ENCODE peak calls at places on chromosomes 5 and 9, in five cellular contexts. N, V, O, P and H are unnamed samples. For H3K27me3, the result is how much of the 10 kb centered on the place peaks cover.

GRCh38 chr5:159514229-159514822 is 184.0 kb upstream of the IL12B start:
- DNase-seq in N (no peak), V (no peak), O (no peak), P (no peak), H (no peak)

GRCh38 chr9:112059145-112059979 is 115.7 kb downstream of the SUSD1 start:
- DNase-seq in N (no peak), V (peak), O (no peak), P (peak), H (peak)

GRCh38 chr5:27315541-27316282 is 277.3 kb upstream of the CDH9 start:
- DNase-seq in N (no peak), V (no peak), O (no peak), P (no peak), H (no peak)

GRCh38 chr9:70390922-70391321 is 23.5 kb downstream of the KLF9 start:
- DNase-seq in N (no peak), V (no peak), O (no peak), P (no peak), H (no peak)

GRCh38 chr9:77647659-77648457 is at the start of gene GNA14:
- DNase-seq in N (no peak), V (no peak), O (peak), P (peak), H (peak)

GRCh38 chr5:59317023-59317771 is 576.3 kb downstream of the PDE4D start:
- DNase-seq in N (peak), V (no peak), O (no peak), P (peak), H (peak)

GRCh38 chr5:154793599-154794524 is 38.7 kb downstream of the LARP1 start:
- DNase-seq in N (no peak), V (no peak), O (no peak), P (no peak), H (no peak)

GRCh38 chr5:86878250-86878649 is 260.5 kb downstream of the COX7C start:
- DNase-seq in N (no peak), V (no peak), O (no peak), P (no peak), H (no peak)

GRCh38 chr5:67752357-67752708 is 463.2 kb upstream of the PIK3R1 start:
- DNase-seq in N (no peak), V (no peak), O (no peak), P (no peak), H (no peak)

GRCh38 chr5:157189223-157189622 is 8.6 kb downstream of the ITK start:
- DNase-seq in N (no peak), V (no peak), O (no peak), P (no peak), H (no peak)

GRCh38 chr5:131194725-131195124 is 24.0 kb downstream of the LYRM7 start:
- DNase-seq in N (no peak), V (no peak), O (no peak), P (peak), H (no peak)

GRCh38 chr5:71839049-71839834 is 120.2 kb downstream of the CARTPT start:
- DNase-seq in N (no peak), V (no peak), O (no peak), P (no peak), H (peak)

GRCh38 chr9:94971378-94972131 is 245.1 kb downstream of the AOPEP start:
- DNase-seq in N (no peak), V (no peak), O (no peak), P (no peak), H (peak)

GRCh38 chr9:12759767-12760166 is 15.1 kb upstream of the LURAP1L start:
- DNase-seq in N (no peak), V (no peak), O (no peak), P (no peak), H (no peak)

GRCh38 chr5:41843456-41844112 is 26.6 kb downstream of the OXCT1 start:
- DNase-seq in N (no peak), V (no peak), O (no peak), P (peak), H (peak)

GRCh38 chr9:75083188-75083976 is 4.6 kb downstream of the NMRK1 start:
- DNase-seq in N (peak), V (peak), O (no peak), P (peak), H (no peak)

GRCh38 chr9:83432104-83432627 is 106.0 kb downstream of the FRMD3 start:
- DNase-seq in N (peak), V (peak), O (peak), P (peak), H (peak)

GRCh38 chr5:151223447-151224264 is at the start of gene CCDC69:
- DNase-seq in N (peak), V (peak), O (peak), P (peak), H (peak)
- TF ChIP-seq POLR2A in N (peak), V (peak), O (peak), P (peak), H (no peak)

DNA sequence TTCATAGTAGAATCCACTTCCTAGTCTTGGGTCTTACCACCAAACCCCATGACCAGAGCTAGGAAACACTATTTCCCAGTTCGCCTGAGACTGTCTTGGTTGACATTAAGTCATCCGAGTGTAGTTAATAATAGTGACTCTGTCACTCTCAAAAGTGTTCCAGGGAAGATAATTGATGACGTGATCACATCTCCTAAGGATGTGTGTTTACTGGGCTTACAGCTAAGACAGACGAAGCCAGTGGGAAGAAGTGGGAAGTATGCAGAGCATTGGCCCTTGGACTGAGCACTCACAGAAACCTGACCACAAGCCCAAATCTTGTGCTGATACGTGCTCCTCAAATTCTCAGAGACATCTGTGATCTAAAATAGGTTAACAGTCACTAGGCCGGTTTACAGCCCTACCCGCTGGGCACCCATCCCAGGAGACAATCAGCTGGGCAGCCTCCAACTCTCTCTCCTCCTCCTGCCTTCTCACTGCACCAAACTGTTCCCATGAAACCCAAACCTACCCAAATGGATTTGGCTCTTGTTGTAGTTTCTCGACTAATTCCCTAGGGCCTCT is 316.6 kb downstream of the TLE1 start:
- DNase-seq in N (peak), V (no peak), O (no peak), P (no peak), H (no peak)
- H3K4me3 ChIP-seq in N (no peak), V (no peak), O (no peak), P (no peak), H (no peak)

DNA sequence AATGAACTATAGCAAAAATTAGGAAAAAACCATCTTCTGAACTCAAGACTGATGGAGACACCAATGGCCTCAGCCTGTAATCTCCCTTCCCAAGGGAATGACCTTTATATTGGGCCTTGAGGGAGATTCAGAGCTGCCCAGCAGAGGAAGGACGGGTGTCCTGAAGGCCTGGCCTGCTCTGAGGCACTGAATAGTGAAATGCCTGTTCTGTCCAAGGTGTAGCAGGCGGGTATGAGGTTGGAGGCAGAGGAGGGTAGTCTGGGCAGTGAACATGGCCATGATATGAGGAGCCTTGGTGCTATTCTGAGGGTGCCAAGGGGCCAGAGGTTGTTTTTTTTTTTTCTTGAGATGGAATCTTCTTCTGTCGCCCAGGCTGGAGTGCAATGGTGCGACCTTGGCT is 25.0 kb downstream of the PSD2 start:
- DNase-seq in N (no peak), V (no peak), O (no peak), P (no peak), H (no peak)
- H3K27me3 ChIP-seq in N (under half), V (under half), O (under half), P (under half), H (under half)

DNA sequence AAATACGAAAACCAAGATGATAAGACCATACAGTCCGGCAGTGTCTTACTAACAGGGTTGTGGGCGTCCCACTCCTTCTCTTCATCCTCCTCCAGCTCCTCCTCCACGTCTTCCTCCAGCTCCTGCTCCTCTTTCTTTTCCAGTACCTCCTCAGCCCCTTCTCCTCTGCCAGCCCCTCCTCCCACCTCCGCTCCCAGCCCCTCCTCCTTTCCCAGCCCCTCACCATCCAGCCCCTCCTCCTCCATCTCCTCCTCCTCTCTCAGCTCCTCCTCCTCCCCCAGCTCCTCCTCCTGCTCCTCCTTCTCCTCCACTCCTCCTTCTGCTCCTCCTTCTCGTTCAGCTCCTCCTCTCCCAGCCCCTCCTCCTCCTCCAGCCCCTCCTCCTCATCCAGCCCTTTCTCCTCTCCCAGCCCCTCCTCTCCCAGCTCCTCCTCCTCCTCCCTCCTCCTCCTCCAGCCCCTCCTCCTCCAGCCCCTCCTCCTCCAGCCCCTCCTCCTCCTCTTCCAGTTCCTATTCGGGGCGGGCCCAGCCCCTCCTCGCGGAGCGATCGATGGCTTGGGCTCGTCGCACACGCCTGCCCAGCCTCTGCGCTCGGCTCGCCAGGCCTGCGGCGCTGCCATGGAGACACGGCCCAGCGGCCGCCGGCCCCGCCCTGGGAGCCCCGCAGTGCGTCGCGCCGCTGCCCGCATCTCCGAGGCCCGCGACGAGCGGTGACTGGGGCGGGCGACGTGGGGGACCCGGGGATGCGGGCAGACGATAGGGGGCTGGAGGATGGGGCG is at the start of gene BRD3OS:
- DNase-seq in N (peak), V (peak), O (peak), P (peak), H (peak)
- TF ChIP-seq POLR2A in N (no peak), V (no peak), O (no peak), P (no peak), H (no peak)

GRCh38 chr5:93079046-93079445 is 502.0 kb downstream of the NR2F1-AS1 start:
- DNase-seq in N (no peak), V (no peak), O (no peak), P (no peak), H (no peak)
- H3K4me3 ChIP-seq in N (no peak), V (no peak), O (no peak), P (no peak), H (no peak)

GRCh38 chr9:131087354-131087893 is 8.9 kb upstream of the AIF1L start:
- DNase-seq in N (no peak), V (no peak), O (no peak), P (no peak), H (no peak)
- H3K27me3 ChIP-seq in N (under half), V (under half), O (under half), P (under half), H (under half)

DNA sequence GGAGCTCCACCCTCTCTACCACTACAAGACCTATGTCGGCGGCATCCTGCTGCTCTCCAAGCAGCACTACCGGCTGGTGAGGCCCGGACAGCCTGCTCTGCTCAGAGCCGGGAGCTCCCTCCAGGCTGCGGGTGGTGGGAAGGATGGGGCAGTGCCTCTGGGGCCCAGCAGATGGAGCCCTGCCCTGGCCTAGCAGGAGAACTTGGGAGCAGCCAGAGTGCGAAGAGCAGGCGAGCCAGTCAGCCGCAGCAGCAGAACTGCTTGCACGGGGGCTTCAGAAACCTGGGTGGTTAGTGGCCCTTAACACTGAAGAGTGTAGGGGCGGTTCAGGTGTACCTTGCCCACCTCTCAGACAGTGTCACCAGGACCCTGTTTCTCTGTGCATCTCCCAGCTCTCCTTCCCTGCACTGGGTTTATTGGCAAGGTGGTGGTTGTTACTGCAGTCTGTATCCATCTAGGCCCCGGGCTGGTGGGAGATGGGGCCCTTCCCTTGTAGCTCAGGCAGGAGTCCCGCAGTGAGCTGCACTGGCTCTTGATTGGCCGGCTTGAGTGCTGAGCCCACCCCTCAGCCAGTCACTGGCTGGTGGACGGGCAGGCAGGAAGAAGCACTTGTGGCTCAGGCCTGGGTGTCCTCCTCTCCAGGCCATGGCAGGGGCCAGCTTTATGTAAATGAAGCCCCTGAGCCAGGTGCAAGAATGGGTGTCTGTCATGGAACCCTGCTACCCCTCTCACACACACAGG is 7.7 kb downstream of the B4GALT7 start:
- DNase-seq in N (peak), V (peak), O (peak), P (peak), H (peak)
- TF ChIP-seq POLR2A in N (no peak), V (no peak), O (no peak), P (no peak), H (no peak)

DNA sequence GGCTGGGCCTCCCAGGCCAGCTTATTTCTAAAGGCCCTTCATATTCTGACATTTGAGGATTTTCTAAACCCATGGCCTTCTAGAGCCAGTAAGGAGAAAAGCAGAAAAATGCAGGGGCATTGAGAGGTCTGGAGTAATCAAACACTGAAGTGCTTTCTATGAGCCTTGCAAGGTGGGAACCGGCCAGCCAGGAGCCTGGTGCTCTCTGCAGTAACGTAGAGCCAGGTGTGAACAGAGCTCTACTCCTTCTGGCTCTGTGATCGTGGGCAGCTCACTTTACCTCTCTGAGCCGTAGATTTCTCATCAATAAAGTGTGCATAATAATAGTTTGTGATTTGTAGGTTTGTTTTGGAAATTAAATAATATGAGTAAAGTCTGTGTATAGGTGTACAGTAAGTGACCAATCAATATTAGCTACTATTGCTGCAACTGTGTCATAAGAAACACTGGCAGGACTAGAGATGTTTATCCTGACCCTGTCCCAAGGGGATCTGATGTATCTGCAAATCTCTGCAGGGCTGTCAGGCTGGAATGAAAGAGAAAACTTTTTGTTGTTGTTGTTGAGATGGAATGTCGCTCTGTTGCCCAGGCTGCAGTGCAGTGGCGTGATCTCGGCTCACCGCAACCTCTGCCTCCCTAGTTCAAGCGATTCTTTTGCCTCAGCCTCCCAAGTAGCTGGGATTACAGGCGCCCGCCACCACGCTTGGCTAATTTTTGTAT is 2.7 kb downstream of the SYNPO start:
- DNase-seq in N (no peak), V (no peak), O (peak), P (no peak), H (no peak)
- H3K4me3 ChIP-seq in N (no peak), V (no peak), O (peak), P (no peak), H (peak)

DNA sequence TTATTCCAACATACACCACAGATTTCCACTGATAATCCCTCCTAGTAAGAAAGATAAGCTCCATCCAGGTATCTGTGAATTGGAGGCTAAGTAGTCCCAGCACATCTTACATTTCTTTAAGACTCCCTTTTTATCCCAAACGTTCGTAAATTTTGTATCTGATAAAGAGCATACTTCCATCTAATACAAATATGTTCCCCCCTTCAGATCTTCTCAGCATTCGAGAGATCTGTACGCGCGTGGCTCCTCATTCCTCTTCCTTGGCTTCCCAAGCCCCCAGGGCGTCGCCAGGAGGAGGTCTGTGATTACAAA is 20.0 kb downstream of the CDKN2A start:
- DNase-seq in N (no peak), V (no peak), O (no peak), P (no peak), H (no peak)
- H3K27me3 ChIP-seq in N (half or more), V (half or more), O (half or more), P (half or more), H (under half)